ENCODE peak calls at places on chromosomes 5 and 9, in ten cellular contexts. J, E, L, Q, K, D, U, S, P and W are unnamed samples. For H3K36me3, the result is how much of the 10 kb centered on the place peaks cover.

GRCh38 chr9:109191746-109192145 is 24.7 kb upstream of the FRRS1L start:
- DNase-seq in S (no peak), Q (no peak), K (no peak), D (no peak), J (no peak), E (no peak), U (no peak), P (no peak), L (no peak), W (no peak)

GRCh38 chr5:169636477-169637084 is 494 bp upstream of the DOCK2 start:
- DNase-seq in L (no peak), P (no peak), K (no peak), U (no peak), E (no peak), S (no peak), Q (no peak), D (no peak), J (no peak), W (no peak)

GRCh38 chr5:93422652-93423332 is 158.2 kb downstream of the NR2F1-AS1 start:
- DNase-seq in D (no peak), L (no peak), Q (no peak), S (no peak), P (no peak), U (no peak), K (peak), E (no peak), J (no peak), W (no peak)

GRCh38 chr5:112594060-112594850 is 143.4 kb upstream of the APC start:
- DNase-seq in D (no peak), J (no peak), S (no peak), U (no peak), P (peak), E (no peak), Q (no peak), K (no peak), L (no peak), W (no peak)

GRCh38 chr5:73370620-73371583 is 77.7 kb downstream of the FOXD1 start:
- DNase-seq in K (no peak), E (no peak), Q (no peak), U (no peak), S (no peak), L (peak), D (peak), P (peak), J (peak), W (no peak)

GRCh38 chr5:57805732-57806131 is 323.1 kb upstream of the ACTBL2 start:
- DNase-seq in L (no peak), J (no peak), K (no peak), U (no peak), D (peak), P (no peak), S (no peak), Q (no peak), E (no peak), W (no peak)

GRCh38 chr5:140118294-140118936 is 4.5 kb downstream of the PURA start:
- DNase-seq in D (peak), S (no peak), L (no peak), P (no peak), K (no peak), U (no peak), Q (no peak), J (no peak), E (no peak), W (no peak)

GRCh38 chr5:113682497-113683136 is 169.1 kb downstream of the YTHDC2 start:
- DNase-seq in Q (no peak), K (peak), L (no peak), P (no peak), E (no peak), S (no peak), U (no peak), D (peak), J (peak), W (no peak)

GRCh38 chr5:73120222-73121108 is at the start of gene TMEM171:
- DNase-seq in Q (no peak), J (peak), U (no peak), E (peak), K (peak), S (peak), D (peak), P (peak), L (no peak), W (no peak)

GRCh38 chr9:75372499-75373268 is 284.4 kb downstream of the OSTF1 start:
- DNase-seq in S (no peak), U (no peak), P (peak), D (no peak), L (no peak), E (no peak), K (no peak), J (no peak), Q (no peak), W (no peak)

GRCh38 chr5:157204765-157205164 is 24.1 kb downstream of the ITK start:
- DNase-seq in K (no peak), L (no peak), P (no peak), U (no peak), J (no peak), Q (no peak), E (no peak), S (no peak), D (no peak), W (no peak)

GRCh38 chr5:120443607-120444006 is 20.5 kb upstream of the PRR16 start:
- DNase-seq in P (no peak), J (no peak), U (no peak), D (no peak), E (no peak), K (no peak), L (no peak), S (no peak), Q (no peak), W (no peak)

GRCh38 chr9:137368431-137369110 is 54.4 kb downstream of the EXD3 start:
- DNase-seq in E (peak), J (peak), P (no peak), D (no peak), Q (peak), S (peak), U (no peak), K (no peak), L (no peak), W (no peak)

GRCh38 chr9:120561699-120562098 is 18.3 kb downstream of the CDK5RAP2 start:
- DNase-seq in U (no peak), Q (no peak), S (no peak), K (no peak), D (no peak), L (no peak), J (no peak), P (no peak), E (no peak), W (no peak)

GRCh38 chr9:1598270-1598669 is 416.9 kb upstream of the SMARCA2 start:
- DNase-seq in J (no peak), U (no peak), E (no peak), Q (no peak), L (no peak), P (no peak), D (no peak), S (no peak), K (no peak), W (no peak)

GRCh38 chr9:35903049-35903448 is 3.0 kb upstream of the HRCT1 start:
- DNase-seq in E (no peak), U (peak), Q (no peak), S (peak), P (peak), J (peak), D (peak), K (peak), L (no peak), W (no peak)

GRCh38 chr5:157253547-157253946 is 12.4 kb upstream of the CYFIP2 start:
- DNase-seq in D (peak), L (peak), J (peak), E (no peak), P (peak), Q (no peak), K (peak), S (no peak), U (no peak), W (no peak)

GRCh38 chr5:6506631-6507030 is 58.0 kb downstream of the UBE2QL1 start:
- DNase-seq in E (no peak), U (no peak), S (no peak), Q (no peak), L (no peak), D (no peak), K (no peak), J (peak), P (no peak), W (no peak)

GRCh38 chr5:35134278-35135030 is 86.7 kb upstream of the AGXT2 start:
- DNase-seq in U (no peak), S (no peak), E (no peak), L (no peak), D (no peak), Q (no peak), K (no peak), P (no peak), J (no peak), W (no peak)

GRCh38 chr9:14710804-14711203 is 11.7 kb downstream of the CER1 start:
- DNase-seq in J (no peak), E (no peak), D (peak), U (no peak), P (peak), L (no peak), S (no peak), Q (no peak), K (no peak), W (no peak)

GRCh38 chr9:4517274-4517673 is 27.0 kb downstream of the SLC1A1 start:
- DNase-seq in Q (no peak), P (no peak), L (no peak), S (no peak), D (peak), U (no peak), E (no peak), J (no peak), K (no peak), W (no peak)

GRCh38 chr9:19137282-19137681 is 10.0 kb upstream of the PLIN2 start:
- DNase-seq in P (no peak), S (no peak), Q (no peak), L (no peak), K (no peak), E (no peak), U (no peak), D (peak), J (no peak), W (no peak)

GRCh38 chr5:96999856-97000255 is 64.0 kb downstream of the LNPEP start:
- DNase-seq in U (no peak), J (no peak), S (no peak), K (no peak), E (no peak), P (no peak), D (no peak), Q (no peak), L (no peak), W (no peak)

GRCh38 chr5:95763941-95764340 is 32.8 kb downstream of the RHOBTB3 start:
- DNase-seq in E (no peak), K (no peak), S (no peak), D (no peak), P (no peak), U (no peak), L (no peak), Q (no peak), J (no peak), W (no peak)

GRCh38 chr5:95761771-95762680 is 30.9 kb downstream of the RHOBTB3 start:
- DNase-seq in K (no peak), U (no peak), D (peak), J (no peak), Q (no peak), E (no peak), S (no peak), L (peak), P (no peak), W (no peak)

GRCh38 chr5:95759634-95760033 is 28.5 kb downstream of the RHOBTB3 start:
- DNase-seq in Q (no peak), P (no peak), L (peak), K (no peak), D (peak), S (peak), J (no peak), E (no peak), U (no peak), W (no peak)

GRCh38 chr5:95760291-95761191 is 29.4 kb downstream of the RHOBTB3 start:
- DNase-seq in S (no peak), K (no peak), P (peak), D (peak), Q (no peak), J (no peak), U (no peak), L (peak), E (no peak), W (no peak)

GRCh38 chr5:95762681-95763041 is 31.5 kb downstream of the RHOBTB3 start:
- DNase-seq in S (no peak), Q (no peak), J (no peak), L (no peak), P (no peak), E (no peak), K (no peak), D (no peak), U (no peak), W (no peak)
- H3K36me3 ChIP-seq in S (under half), Q (under half), J (half or more), L (under half), P (half or more), E (under half), K (under half), D (under half), U (under half), W (under half)

DNA sequence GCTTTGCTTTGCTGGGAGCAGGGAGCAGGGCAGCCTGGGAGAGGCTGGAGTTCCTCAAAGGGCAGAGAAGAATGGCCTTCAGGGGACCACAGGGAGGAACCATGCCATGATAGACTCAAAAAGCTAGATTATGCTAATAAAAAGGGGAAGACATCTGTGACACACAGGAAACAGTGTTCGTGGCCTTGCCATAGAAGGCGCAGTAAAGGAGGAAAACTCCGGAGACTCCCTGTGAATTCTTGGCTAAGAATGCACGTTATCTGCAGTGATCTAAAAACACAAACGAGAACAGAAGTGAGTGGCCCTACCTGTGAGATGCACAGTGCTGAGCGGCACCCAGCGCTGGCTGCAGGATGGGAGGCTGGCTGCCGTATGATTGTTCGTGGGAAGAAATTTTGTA is 15.9 kb upstream of the LTC4S start:
- DNase-seq in J (no peak), P (no peak), E (peak), K (no peak), S (no peak), L (no peak), Q (no peak), U (no peak), D (no peak), W (no peak)
- H3K36me3 ChIP-seq in J (under half), P (half or more), E (under half), K (under half), S (under half), L (under half), Q (half or more), U (half or more), D (half or more), W (half or more)

GRCh38 chr9:89880721-89881120 is 275.9 kb downstream of the GADD45G start:
- DNase-seq in J (peak), P (no peak), L (no peak), E (no peak), K (no peak), S (no peak), U (no peak), D (no peak), Q (no peak), W (no peak)
- H3K36me3 ChIP-seq in J (under half), P (under half), L (under half), E (under half), K (under half), S (under half), U (under half), D (under half), Q (under half), W (under half)

DNA sequence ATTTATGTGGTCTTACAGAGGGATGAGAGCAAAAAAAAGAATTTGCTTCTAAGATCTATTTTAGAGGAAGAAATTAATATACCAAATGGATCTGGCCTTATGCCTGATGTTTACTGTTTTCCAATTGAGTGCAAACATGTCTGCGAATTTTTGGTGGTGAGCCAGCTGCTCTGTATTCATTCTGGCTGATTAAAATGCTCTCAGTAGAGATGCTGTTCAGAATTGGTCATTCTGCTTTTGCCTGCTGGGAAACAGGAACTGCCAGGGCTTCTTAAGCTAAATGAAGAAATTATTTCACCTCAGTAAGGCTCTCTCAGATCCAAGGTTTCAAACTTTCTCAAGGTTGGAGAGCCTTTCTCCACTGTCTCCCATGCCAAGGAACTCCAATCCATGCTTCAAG is 132.0 kb upstream of the SV2C start:
- DNase-seq in U (no peak), E (no peak), K (no peak), L (no peak), J (no peak), D (no peak), P (no peak), S (no peak), Q (no peak), W (no peak)
- H3K36me3 ChIP-seq in U (under half), E (under half), K (under half), L (under half), J (under half), D (under half), P (under half), S (under half), Q (under half), W (under half)

GRCh38 chr5:74766887-74767578 is at the start of the genes GFM2 and NSA2:
- DNase-seq in S (peak), K (peak), L (peak), J (peak), Q (peak), E (peak), U (peak), P (peak), D (peak), W (peak)
- H3K36me3 ChIP-seq in S (under half), K (under half), L (under half), J (under half), Q (under half), E (under half), U (under half), P (under half), D (under half), W (under half)

DNA sequence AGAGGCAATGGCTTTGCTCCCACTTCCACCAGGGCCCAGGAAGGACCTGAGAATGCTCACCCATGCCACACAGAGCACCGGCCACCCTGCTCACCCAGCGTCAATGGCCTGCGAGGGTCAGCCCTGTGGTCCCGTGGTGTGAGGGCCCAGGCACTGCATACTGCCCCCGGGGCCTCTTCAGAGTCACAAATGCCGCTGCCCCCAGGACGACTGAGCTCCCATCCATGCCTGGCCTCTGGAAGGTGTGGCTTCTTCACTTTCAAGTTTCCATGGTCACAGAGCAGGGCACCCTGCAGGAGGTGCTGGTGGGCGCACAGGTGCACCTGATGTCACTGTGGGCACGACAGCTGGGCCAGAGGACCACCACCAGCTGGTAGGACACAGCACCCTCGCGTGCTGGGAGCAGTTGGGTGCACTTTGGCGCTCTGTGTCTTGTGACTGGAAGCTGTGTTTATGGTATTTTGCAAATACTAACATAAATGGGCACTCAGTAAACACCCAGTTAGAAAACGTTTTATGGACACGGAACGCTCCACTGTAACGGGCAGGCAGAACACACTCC is 12.5 kb upstream of the ZDHHC11 start:
- DNase-seq in E (no peak), P (no peak), Q (no peak), L (no peak), D (no peak), U (no peak), K (no peak), S (no peak), J (no peak), W (no peak)
- H3K36me3 ChIP-seq in E (under half), P (under half), Q (half or more), L (under half), D (under half), U (half or more), K (under half), S (under half), J (half or more), W (half or more)

GRCh38 chr5:134572811-134573210 is 47.3 kb downstream of the JADE2 start:
- DNase-seq in E (no peak), J (no peak), S (no peak), K (no peak), L (no peak), U (no peak), D (no peak), P (no peak), Q (no peak), W (no peak)

GRCh38 chr5:134570365-134570758 is 44.9 kb downstream of the JADE2 start:
- DNase-seq in P (no peak), J (no peak), L (no peak), E (no peak), K (no peak), U (no peak), D (no peak), S (no peak), Q (no peak), W (no peak)

GRCh38 chr5:134570886-134571285 is 45.4 kb downstream of the JADE2 start:
- DNase-seq in J (no peak), D (no peak), S (no peak), Q (no peak), L (no peak), P (no peak), K (no peak), E (no peak), U (no peak), W (no peak)

GRCh38 chr5:134569758-134570364 is 44.4 kb downstream of the JADE2 start:
- DNase-seq in J (no peak), P (no peak), U (no peak), L (no peak), S (no peak), Q (no peak), E (no peak), D (no peak), K (no peak), W (no peak)

GRCh38 chr5:134571703-134572405 is 46.4 kb downstream of the JADE2 start:
- DNase-seq in Q (no peak), K (no peak), E (no peak), U (no peak), J (no peak), D (no peak), S (no peak), P (no peak), L (no peak), W (no peak)
- H3K36me3 ChIP-seq in Q (half or more), K (under half), E (under half), U (half or more), J (under half), D (half or more), S (under half), P (half or more), L (under half), W (half or more)

GRCh38 chr9:37255944-37256862 is 135.8 kb downstream of the ZCCHC7 start:
- DNase-seq in S (no peak), L (no peak), U (no peak), D (no peak), Q (no peak), J (no peak), P (no peak), K (no peak), E (no peak), W (no peak)
- H3K36me3 ChIP-seq in S (under half), L (under half), U (under half), D (under half), Q (under half), J (under half), P (under half), K (under half), E (under half), W (under half)